ENCODE peak calls at places on chromosomes 6 and 20, in eight cellular contexts. H is gastrocnemius medialis, I is SK-N-SH, L is cardiac fibroblast, M is right atrium auricular region, P is suprapubic skin, C is brain microvascular endothelial cell, Z is glutamatergic neuron. S is an unnamed sample.

GRCh38 chr6:41466437-41466990 is 79.7 kb upstream of the FOXP4 start:
- DNase-seq in M (no peak), I (no peak), Z (no peak), C (no peak), L (peak), P (no peak), H (no peak), S (no peak)

GRCh38 chr6:158653577-158654354 is 3.9 kb downstream of the SYTL3 start:
- DNase-seq in C (no peak), I (no peak), L (peak), Z (no peak), H (no peak), M (peak), P (peak), S (peak)

GRCh38 chr6:142207265-142207877 is 60.3 kb downstream of the VTA1 start:
- DNase-seq in H (peak), L (peak), C (peak), P (no peak), I (peak), M (no peak), Z (peak), S (no peak)

GRCh38 chr6:167398214-167399050 is 73.5 kb downstream of the TTLL2 start:
- DNase-seq in L (no peak), H (no peak), M (no peak), C (no peak), Z (no peak), I (no peak), P (no peak), S (no peak)

GRCh38 chr6:20564269-20564668 is 30.0 kb downstream of the CDKAL1 start:
- DNase-seq in C (no peak), M (no peak), L (peak), Z (no peak), P (no peak), I (no peak), H (no peak), S (no peak)

GRCh38 chr6:27145731-27146455 is 101.6 kb upstream of the PRSS16 start:
- DNase-seq in I (peak), H (peak), L (peak), P (peak), M (peak), Z (no peak), C (peak), S (no peak)

GRCh38 chr20:3775457-3775856 is 5.8 kb downstream of the SPEF1 start:
- DNase-seq in C (no peak), I (no peak), L (no peak), Z (no peak), M (no peak), P (no peak), H (no peak), S (no peak)

GRCh38 chr6:56528412-56528841 is 114.3 kb downstream of the DST start:
- DNase-seq in M (no peak), Z (no peak), C (peak), L (peak), H (no peak), P (no peak), I (no peak), S (no peak)

GRCh38 chr6:160080097-160080496 is 41.5 kb upstream of the SLC22A1 start:
- DNase-seq in Z (no peak), I (no peak), C (no peak), P (no peak), H (no peak), M (no peak), L (no peak), S (no peak)

GRCh38 chr20:32434434-32434833 is 76.3 kb downstream of the ASXL1 start:
- DNase-seq in C (no peak), I (peak), M (peak), H (no peak), L (no peak), P (no peak), Z (no peak), S (no peak)

GRCh38 chr6:139133733-139134360 is 1.0 kb upstream of the HECA start:
- DNase-seq in P (no peak), C (no peak), Z (no peak), M (no peak), L (no peak), H (no peak), I (no peak), S (no peak)

GRCh38 chr6:35370124-35370741 is 27.9 kb downstream of the PPARD start:
- DNase-seq in L (peak), Z (no peak), P (peak), C (peak), H (peak), I (no peak), M (peak), S (no peak)

GRCh38 chr20:17202668-17203067 is 24.2 kb upstream of the PCSK2 start:
- DNase-seq in L (no peak), Z (no peak), C (no peak), H (no peak), P (no peak), M (no peak), I (no peak), S (no peak)

GRCh38 chr6:121794630-121795029 is 359.2 kb downstream of the GJA1 start:
- DNase-seq in I (no peak), L (peak), Z (no peak), M (no peak), C (peak), P (no peak), H (no peak), S (no peak)

GRCh38 chr6:14316911-14317535 is 199.5 kb downstream of the CD83 start:
- DNase-seq in L (no peak), M (no peak), C (no peak), H (no peak), I (peak), P (no peak), Z (peak), S (no peak)

GRCh38 chr6:28011716-28012115 is 54.7 kb downstream of the OR2B6 start:
- DNase-seq in P (no peak), I (no peak), C (no peak), H (no peak), L (no peak), Z (no peak), M (no peak), S (no peak)

GRCh38 chr6:132537145-132537544 is 932 bp upstream of the TAAR9 start:
- DNase-seq in P (no peak), Z (no peak), I (no peak), L (no peak), C (no peak), H (no peak), M (no peak), S (no peak)

DNA sequence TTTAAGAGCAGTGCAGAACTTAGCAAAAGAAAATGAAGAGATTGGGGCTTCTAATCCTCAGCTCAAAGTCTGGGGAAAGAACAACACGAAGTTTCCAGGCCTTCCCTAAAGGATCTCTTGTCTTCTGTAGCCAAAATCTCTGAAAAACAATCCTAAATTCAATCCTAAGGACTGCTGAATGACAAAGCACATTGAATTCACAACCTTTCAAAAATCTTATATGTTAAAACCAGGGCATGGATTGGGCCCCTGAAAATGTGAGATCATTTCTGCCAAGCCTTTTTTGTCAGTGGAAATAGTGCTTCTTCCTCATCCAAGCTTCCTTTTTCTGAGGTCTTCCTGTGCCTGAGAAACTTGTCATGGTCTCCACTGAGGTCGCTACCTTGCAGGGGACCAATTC is 126.3 kb upstream of the ARID1B start:
- DNase-seq in L (no peak), C (no peak), I (no peak), M (no peak), Z (no peak), P (no peak), H (no peak), S (no peak)
- TF ChIP-seq CTCF in L (no peak), C (no peak), I (no peak), M (no peak), Z (no peak), P (no peak), H (no peak), S (no peak)

GRCh38 chr6:68196645-68197044 is 438.4 kb upstream of the ADGRB3 start:
- DNase-seq in H (no peak), L (peak), Z (no peak), M (no peak), I (no peak), C (peak), P (no peak), S (no peak)
- TF ChIP-seq CTCF in H (no peak), L (peak), Z (peak), M (no peak), I (peak), C (peak), P (no peak), S (peak)

DNA sequence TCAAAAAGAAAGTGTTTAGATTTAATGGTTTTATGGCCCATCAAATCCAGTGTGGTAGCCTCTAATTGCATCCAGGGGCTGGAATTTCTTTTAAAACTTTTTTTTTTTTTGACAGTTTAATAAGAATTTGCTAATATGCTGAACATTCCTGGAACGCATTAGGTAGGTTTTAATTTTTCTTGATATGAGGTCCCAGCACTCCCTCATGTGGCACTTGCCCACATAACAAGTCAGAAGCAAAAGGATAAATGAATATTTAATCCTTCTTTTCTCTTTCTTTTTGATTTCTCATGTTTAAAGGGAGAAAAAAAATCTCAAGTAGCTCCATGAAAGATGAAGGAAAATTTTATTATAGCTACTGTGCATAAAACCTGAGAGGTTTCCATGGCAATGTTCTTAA is 13.5 kb downstream of the HAO1 start:
- DNase-seq in P (no peak), L (peak), Z (no peak), C (peak), M (no peak), I (peak), H (no peak), S (no peak)
- TF ChIP-seq CTCF in P (peak), L (peak), Z (no peak), C (peak), M (no peak), I (peak), H (no peak), S (peak)

GRCh38 chr20:44888226-44889103 is 3.0 kb downstream of the YWHAB start:
- DNase-seq in I (peak), L (peak), P (no peak), Z (no peak), C (no peak), H (no peak), M (no peak), S (no peak)
- TF ChIP-seq CTCF in I (peak), L (peak), P (peak), Z (peak), C (peak), H (no peak), M (no peak), S (peak)

DNA sequence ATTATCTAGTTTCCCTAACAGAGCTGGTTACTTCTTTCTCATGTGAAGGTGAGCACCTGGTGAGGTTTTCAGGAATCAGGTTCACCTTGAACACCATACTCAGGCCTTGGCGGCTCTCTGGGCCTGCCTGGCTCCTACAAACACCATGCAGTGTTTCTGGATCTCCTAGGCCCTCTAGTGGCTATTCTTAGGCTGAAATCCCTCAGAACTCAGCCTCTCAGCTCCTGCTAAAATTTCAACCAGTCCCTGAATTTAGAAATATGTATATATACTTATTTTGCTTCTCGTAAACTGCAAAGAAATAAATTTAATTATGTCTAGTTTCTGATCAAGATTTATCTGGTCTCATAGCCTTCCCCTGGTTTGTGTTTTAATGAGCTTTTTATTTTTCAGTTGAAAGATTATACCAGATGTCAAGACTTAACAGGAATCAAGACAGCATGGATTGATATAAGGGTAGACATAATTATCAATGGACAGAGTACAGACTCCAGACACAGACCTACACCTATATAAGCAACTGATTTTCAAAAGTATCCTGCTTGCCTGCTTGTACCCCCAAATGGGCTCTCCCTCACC is 55.9 kb downstream of the ANKEF1 start:
- DNase-seq in L (peak), Z (peak), I (peak), C (peak), H (no peak), M (no peak), P (no peak), S (no peak)
- TF ChIP-seq CTCF in L (peak), Z (peak), I (peak), C (peak), H (peak), M (peak), P (peak), S (peak)

S was measured in type B pancreatic cell.